ENCODE peak calls at places on chromosomes 5 and 9, in ten cellular contexts. E is foreskin fibroblast, W is HFF-Myc, U is lung, M is mucosa of descending colon, Q is cardiac fibroblast, T is AG04449, A is Peyer's patch, D is fibroblast of the aortic adventitia, F is sigmoid colon. G is an unnamed sample.

GRCh38 chr5:74199436-74200210 is 440.9 kb downstream of the ENC1 start:
- DNase-seq in Q (no peak), D (peak), U (no peak), E (peak), T (peak), F (no peak), M (no peak), W (no peak), A (no peak), G (no peak)

GRCh38 chr5:123537845-123538244 is 25.9 kb downstream of the CSNK1G3 start:
- DNase-seq in W (no peak), U (no peak), T (no peak), E (no peak), D (no peak), A (no peak), M (no peak), Q (no peak), F (no peak), G (no peak)

GRCh38 chr9:75039804-75040203 is 11.7 kb upstream of the CARNMT1 start:
- DNase-seq in E (peak), M (no peak), D (no peak), W (no peak), A (no peak), Q (no peak), T (no peak), F (no peak), U (no peak), G (no peak)

GRCh38 chr5:143921525-143922311 is 109.8 kb downstream of the HMHB1 start:
- DNase-seq in D (peak), Q (peak), E (peak), T (peak), A (no peak), F (no peak), W (no peak), M (no peak), U (no peak), G (no peak)

GRCh38 chr9:16139781-16140180 is 586.9 kb downstream of the CCDC171 start:
- DNase-seq in M (no peak), F (no peak), U (no peak), T (no peak), E (no peak), Q (peak), W (no peak), D (peak), A (no peak), G (no peak)

GRCh38 chr5:54567996-54568395 is 50.4 kb downstream of the SNX18 start:
- DNase-seq in U (no peak), M (no peak), T (no peak), W (no peak), A (no peak), F (no peak), E (no peak), D (no peak), Q (no peak), G (no peak)

GRCh38 chr5:129749101-129749500 is 1.2 kb downstream of the MINAR2 start:
- DNase-seq in M (no peak), W (no peak), D (no peak), U (no peak), E (peak), A (no peak), Q (no peak), T (no peak), F (no peak), G (no peak)

GRCh38 chr9:22131817-22132216 is 122.7 kb upstream of the CDKN2B start:
- DNase-seq in D (no peak), T (no peak), M (no peak), U (no peak), A (no peak), W (no peak), F (no peak), Q (no peak), E (no peak), G (no peak)

GRCh38 chr9:82597225-82598158 is 465.4 kb downstream of the RASEF start:
- DNase-seq in U (no peak), E (no peak), Q (no peak), A (no peak), F (no peak), T (no peak), W (no peak), M (no peak), D (no peak), G (no peak)

GRCh38 chr9:134187821-134188420 is 23.6 kb upstream of the RNU6ATAC start:
- DNase-seq in W (no peak), U (no peak), Q (no peak), A (peak), F (peak), E (no peak), D (no peak), T (no peak), M (peak), G (no peak)

GRCh38 chr5:172133359-172134029 is 54.5 kb downstream of the STK10 start:
- DNase-seq in E (peak), U (peak), A (no peak), W (peak), M (no peak), D (peak), T (peak), F (peak), Q (peak), G (no peak)

GRCh38 chr9:92686954-92687353 is 17.0 kb upstream of the IPPK start:
- DNase-seq in E (no peak), T (no peak), A (no peak), M (no peak), W (no peak), Q (peak), D (no peak), F (no peak), U (no peak), G (no peak)

GRCh38 chr9:92713528-92713927 is 43.6 kb upstream of the IPPK start:
- DNase-seq in W (no peak), T (no peak), A (no peak), U (no peak), D (no peak), F (no peak), M (no peak), Q (no peak), E (no peak), G (no peak)

GRCh38 chr9:6566409-6567139 is 79.0 kb downstream of the GLDC start:
- DNase-seq in A (no peak), F (no peak), E (peak), M (no peak), Q (peak), D (peak), U (no peak), T (peak), W (peak), G (peak)

GRCh38 chr5:102857090-102857818 is 102.1 kb downstream of the PAM start:
- DNase-seq in F (peak), M (no peak), A (no peak), U (no peak), W (no peak), E (peak), D (peak), T (no peak), Q (peak), G (no peak)

GRCh38 chr9:132651259-132651658 is 18.5 kb downstream of the DDX31 start:
- DNase-seq in F (no peak), A (no peak), E (peak), Q (peak), T (no peak), D (peak), W (peak), M (no peak), U (no peak), G (no peak)

GRCh38 chr9:32571969-32572899 is 725 bp downstream of the NDUFB6 start:
- DNase-seq in F (peak), Q (peak), E (peak), A (peak), M (peak), U (peak), D (peak), W (peak), T (no peak), G (peak)

GRCh38 chr5:122352331-122352730 is 40.3 kb downstream of the SNCAIP start:
- DNase-seq in E (peak), U (no peak), M (no peak), D (no peak), F (no peak), T (no peak), Q (no peak), W (no peak), A (no peak), G (no peak)

GRCh38 chr5:159207616-159208507 is 1.5 kb downstream of the RNF145 start:
- DNase-seq in M (peak), U (peak), D (peak), Q (peak), E (peak), W (peak), F (peak), A (peak), T (no peak), G (peak)

GRCh38 chr9:123438821-123439220 is 82.8 kb downstream of the CRB2 start:
- DNase-seq in A (no peak), T (no peak), M (no peak), Q (peak), W (no peak), D (no peak), U (no peak), F (no peak), E (no peak), G (no peak)

GRCh38 chr9:37976714-37977477 is 73.0 kb upstream of the SLC25A51 start:
- DNase-seq in M (peak), D (peak), W (no peak), F (peak), Q (peak), A (no peak), U (no peak), E (peak), T (peak), G (peak)

DNA sequence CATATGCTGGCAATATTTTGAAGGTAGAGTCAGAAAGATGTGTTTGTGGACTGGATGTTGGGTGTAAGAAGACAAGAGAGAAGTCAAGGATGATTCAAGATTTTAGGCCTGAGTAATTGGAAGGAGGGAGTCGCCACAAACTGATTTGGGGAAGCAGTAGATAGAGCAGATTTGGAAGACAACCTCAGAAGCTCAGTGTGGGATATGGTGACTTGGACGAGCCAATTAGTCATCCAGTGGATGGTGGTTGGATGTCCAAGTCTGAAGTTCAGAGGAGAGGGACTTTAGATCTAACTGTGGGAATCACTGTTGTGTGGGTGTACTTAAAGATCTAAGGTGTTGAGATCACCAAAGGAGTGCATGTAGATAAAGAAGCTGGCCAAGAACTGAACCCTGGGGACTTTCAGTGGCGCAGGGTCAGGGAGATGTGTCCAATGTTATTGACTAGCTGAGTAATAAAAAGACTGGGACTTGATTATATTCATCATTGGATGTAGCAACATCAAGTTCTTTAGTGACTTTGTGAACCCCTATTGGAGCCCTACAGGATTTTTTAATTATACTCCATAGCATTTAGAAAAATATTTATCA is 2.3 kb downstream of the IDNK start:
- DNase-seq in M (no peak), E (no peak), D (no peak), A (no peak), U (no peak), F (no peak), T (no peak), W (no peak), Q (no peak), G (no peak)
- H3K4me3 ChIP-seq in M (no peak), E (no peak), D (no peak), A (no peak), U (no peak), F (no peak), T (no peak), W (no peak), Q (no peak), G (no peak)

GRCh38 chr9:28648723-28649122 is 1075.4 kb upstream of the C9orf72 start:
- DNase-seq in E (no peak), F (no peak), U (no peak), Q (no peak), D (no peak), A (no peak), W (no peak), M (no peak), T (no peak), G (no peak)
- TF ChIP-seq CTCF in E (no peak), F (no peak), U (no peak), Q (no peak), D (no peak), A (no peak), W (no peak), M (no peak), T (no peak), G (peak)

GRCh38 chr5:111116550-111116949 is 24.4 kb downstream of the WDR36 start:
- DNase-seq in U (no peak), W (no peak), A (no peak), Q (no peak), F (no peak), D (no peak), T (no peak), M (no peak), E (no peak), G (no peak)

GRCh38 chr5:111119856-111120255 is 27.7 kb downstream of the WDR36 start:
- DNase-seq in U (no peak), W (no peak), E (no peak), M (no peak), D (no peak), Q (no peak), F (no peak), A (no peak), T (no peak), G (no peak)

GRCh38 chr5:111113678-111114077 is 21.5 kb downstream of the WDR36 start:
- DNase-seq in Q (no peak), E (no peak), W (no peak), F (no peak), U (no peak), D (no peak), T (no peak), A (no peak), M (no peak), G (no peak)

GRCh38 chr5:111115229-111115628 is 23.1 kb downstream of the WDR36 start:
- DNase-seq in A (no peak), Q (no peak), U (no peak), E (no peak), M (no peak), F (no peak), D (no peak), T (no peak), W (no peak), G (no peak)

DNA sequence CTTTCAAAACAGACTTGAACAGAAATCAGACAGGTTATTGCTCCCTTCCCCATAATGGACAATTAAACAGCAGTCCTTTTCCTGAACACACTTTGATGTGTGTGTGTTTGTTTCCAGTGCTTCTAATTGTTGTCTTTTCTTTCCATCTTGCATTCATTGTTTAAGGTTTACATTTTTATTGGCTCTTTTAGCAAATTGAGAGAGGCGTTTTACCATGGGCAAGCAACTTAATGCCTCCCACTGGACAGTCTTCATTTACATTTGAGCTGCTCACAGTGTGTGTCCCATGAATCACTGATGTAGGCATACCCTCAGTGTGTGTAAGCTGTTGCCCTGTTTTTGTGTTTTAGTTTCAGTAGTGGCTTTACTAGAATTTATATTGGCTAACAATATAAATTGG is 25.0 kb downstream of the WDR36 start:
- DNase-seq in U (no peak), W (no peak), F (no peak), A (no peak), T (no peak), Q (no peak), E (no peak), D (no peak), M (no peak), G (no peak)
- H3K4me3 ChIP-seq in U (no peak), W (no peak), F (no peak), A (no peak), T (no peak), Q (no peak), E (no peak), D (no peak), M (no peak), G (no peak)

GRCh38 chr9:108410161-108410560 is 445.6 kb downstream of the ACTL7B start:
- DNase-seq in E (no peak), M (no peak), U (no peak), T (no peak), W (no peak), Q (no peak), A (no peak), D (no peak), F (no peak), G (no peak)
- TF ChIP-seq CTCF in E (no peak), M (no peak), U (no peak), T (no peak), W (no peak), Q (no peak), A (no peak), D (no peak), F (no peak), G (peak)